ENCODE peak calls at places on chromosomes 5 and 9, in six cellular contexts. One of them, this sample, is unnamed.

GRCh38 chr5:165138261-165138660 is 1632.8 kb downstream of the MAT2B start:
- DNase-seq in left ventricle myocardium inferior: no peak
- DNase-seq in epithelial cell of esophagus: no peak
- DNase-seq in WTC11: no peak
- DNase-seq in activated T-helper 1 cell treated with anti-CD3 and anti-CD28 coated beads, Interleukin-12 subunit alpha, Interleukin-12 subunit beta, Interleukin-2, Interleukin-4 antibody, amounts not matched to agents 30 ng/mL and 10 ng/mL and 1 ng/mL, durations not matched to agents 14 hours and 24 hours and 36 hours: no peak
- DNase-seq in hypothalamus: no peak
- DNase-seq in this sample: no peak

GRCh38 chr5:159403906-159404641 is 73.8 kb upstream of the IL12B start:
- DNase-seq in left ventricle myocardium inferior: no peak
- DNase-seq in epithelial cell of esophagus: no peak
- DNase-seq in WTC11: no peak
- DNase-seq in activated T-helper 1 cell treated with anti-CD3 and anti-CD28 coated beads, Interleukin-12 subunit alpha, Interleukin-12 subunit beta, Interleukin-2, Interleukin-4 antibody, amounts not matched to agents 30 ng/mL and 10 ng/mL and 1 ng/mL, durations not matched to agents 14 hours and 24 hours and 36 hours: no peak
- DNase-seq in hypothalamus: no peak
- DNase-seq in this sample: no peak

GRCh38 chr5:170141636-170142035 is 35.9 kb downstream of the FOXI1 start:
- DNase-seq in left ventricle myocardium inferior: no peak
- DNase-seq in epithelial cell of esophagus: no peak
- DNase-seq in WTC11: no peak
- DNase-seq in activated T-helper 1 cell treated with anti-CD3 and anti-CD28 coated beads, Interleukin-12 subunit alpha, Interleukin-12 subunit beta, Interleukin-2, Interleukin-4 antibody, amounts not matched to agents 30 ng/mL and 10 ng/mL and 1 ng/mL, durations not matched to agents 14 hours and 24 hours and 36 hours: no peak
- DNase-seq in hypothalamus: no peak
- DNase-seq in this sample: no peak

GRCh38 chr9:117021881-117022280 is 334.8 kb downstream of the TRIM32 start:
- DNase-seq in left ventricle myocardium inferior: no peak
- DNase-seq in epithelial cell of esophagus: peak
- DNase-seq in WTC11: no peak
- DNase-seq in activated T-helper 1 cell treated with anti-CD3 and anti-CD28 coated beads, Interleukin-12 subunit alpha, Interleukin-12 subunit beta, Interleukin-2, Interleukin-4 antibody, amounts not matched to agents 30 ng/mL and 10 ng/mL and 1 ng/mL, durations not matched to agents 14 hours and 24 hours and 36 hours: no peak
- DNase-seq in hypothalamus: no peak
- DNase-seq in this sample: no peak

GRCh38 chr5:39253211-39253610 is 33.8 kb upstream of the FYB1 start:
- DNase-seq in left ventricle myocardium inferior: no peak
- DNase-seq in epithelial cell of esophagus: peak
- DNase-seq in WTC11: no peak
- DNase-seq in activated T-helper 1 cell treated with anti-CD3 and anti-CD28 coated beads, Interleukin-12 subunit alpha, Interleukin-12 subunit beta, Interleukin-2, Interleukin-4 antibody, amounts not matched to agents 30 ng/mL and 10 ng/mL and 1 ng/mL, durations not matched to agents 14 hours and 24 hours and 36 hours: no peak
- DNase-seq in hypothalamus: no peak
- DNase-seq in this sample: no peak

GRCh38 chr9:112348257-112348992 is 15.0 kb upstream of the PTBP3 start:
- DNase-seq in left ventricle myocardium inferior: peak
- DNase-seq in epithelial cell of esophagus: peak
- DNase-seq in WTC11: peak
- DNase-seq in activated T-helper 1 cell treated with anti-CD3 and anti-CD28 coated beads, Interleukin-12 subunit alpha, Interleukin-12 subunit beta, Interleukin-2, Interleukin-4 antibody, amounts not matched to agents 30 ng/mL and 10 ng/mL and 1 ng/mL, durations not matched to agents 14 hours and 24 hours and 36 hours: peak
- DNase-seq in hypothalamus: peak
- DNase-seq in this sample: peak

GRCh38 chr5:93870649-93871048 is 129.2 kb upstream of the POU5F2 start:
- DNase-seq in left ventricle myocardium inferior: no peak
- DNase-seq in epithelial cell of esophagus: no peak
- DNase-seq in WTC11: no peak
- DNase-seq in activated T-helper 1 cell treated with anti-CD3 and anti-CD28 coated beads, Interleukin-12 subunit alpha, Interleukin-12 subunit beta, Interleukin-2, Interleukin-4 antibody, amounts not matched to agents 30 ng/mL and 10 ng/mL and 1 ng/mL, durations not matched to agents 14 hours and 24 hours and 36 hours: no peak
- DNase-seq in hypothalamus: no peak
- DNase-seq in this sample: no peak

GRCh38 chr9:136255166-136255538 is 9.5 kb upstream of the QSOX2 start:
- DNase-seq in left ventricle myocardium inferior: no peak
- DNase-seq in epithelial cell of esophagus: peak
- DNase-seq in WTC11: no peak
- DNase-seq in activated T-helper 1 cell treated with anti-CD3 and anti-CD28 coated beads, Interleukin-12 subunit alpha, Interleukin-12 subunit beta, Interleukin-2, Interleukin-4 antibody, amounts not matched to agents 30 ng/mL and 10 ng/mL and 1 ng/mL, durations not matched to agents 14 hours and 24 hours and 36 hours: no peak
- DNase-seq in hypothalamus: no peak
- DNase-seq in this sample: no peak

GRCh38 chr9:105243015-105243686 is 1.3 kb upstream of the SLC44A1 start:
- DNase-seq in left ventricle myocardium inferior: no peak
- DNase-seq in epithelial cell of esophagus: no peak
- DNase-seq in WTC11: no peak
- DNase-seq in activated T-helper 1 cell treated with anti-CD3 and anti-CD28 coated beads, Interleukin-12 subunit alpha, Interleukin-12 subunit beta, Interleukin-2, Interleukin-4 antibody, amounts not matched to agents 30 ng/mL and 10 ng/mL and 1 ng/mL, durations not matched to agents 14 hours and 24 hours and 36 hours: no peak
- DNase-seq in hypothalamus: no peak
- DNase-seq in this sample: no peak

GRCh38 chr9:100064872-100065581 is 33.8 kb downstream of the ERP44 start:
- DNase-seq in left ventricle myocardium inferior: no peak
- DNase-seq in epithelial cell of esophagus: peak
- DNase-seq in WTC11: no peak
- DNase-seq in activated T-helper 1 cell treated with anti-CD3 and anti-CD28 coated beads, Interleukin-12 subunit alpha, Interleukin-12 subunit beta, Interleukin-2, Interleukin-4 antibody, amounts not matched to agents 30 ng/mL and 10 ng/mL and 1 ng/mL, durations not matched to agents 14 hours and 24 hours and 36 hours: no peak
- DNase-seq in hypothalamus: no peak
- DNase-seq in this sample: no peak

GRCh38 chr9:83440641-83441040 is 97.6 kb downstream of the FRMD3 start:
- DNase-seq in left ventricle myocardium inferior: no peak
- DNase-seq in epithelial cell of esophagus: no peak
- DNase-seq in WTC11: no peak
- DNase-seq in activated T-helper 1 cell treated with anti-CD3 and anti-CD28 coated beads, Interleukin-12 subunit alpha, Interleukin-12 subunit beta, Interleukin-2, Interleukin-4 antibody, amounts not matched to agents 30 ng/mL and 10 ng/mL and 1 ng/mL, durations not matched to agents 14 hours and 24 hours and 36 hours: no peak
- DNase-seq in hypothalamus: no peak
- DNase-seq in this sample: no peak

GRCh38 chr5:153901449-153901848 is 137.3 kb downstream of the FAM114A2 start:
- DNase-seq in left ventricle myocardium inferior: no peak
- DNase-seq in epithelial cell of esophagus: peak
- DNase-seq in WTC11: no peak
- DNase-seq in activated T-helper 1 cell treated with anti-CD3 and anti-CD28 coated beads, Interleukin-12 subunit alpha, Interleukin-12 subunit beta, Interleukin-2, Interleukin-4 antibody, amounts not matched to agents 30 ng/mL and 10 ng/mL and 1 ng/mL, durations not matched to agents 14 hours and 24 hours and 36 hours: no peak
- DNase-seq in hypothalamus: no peak
- DNase-seq in this sample: no peak

GRCh38 chr9:93010696-93011095 is 47.8 kb upstream of the SUSD3 start:
- DNase-seq in left ventricle myocardium inferior: no peak
- DNase-seq in epithelial cell of esophagus: no peak
- DNase-seq in WTC11: no peak
- DNase-seq in activated T-helper 1 cell treated with anti-CD3 and anti-CD28 coated beads, Interleukin-12 subunit alpha, Interleukin-12 subunit beta, Interleukin-2, Interleukin-4 antibody, amounts not matched to agents 30 ng/mL and 10 ng/mL and 1 ng/mL, durations not matched to agents 14 hours and 24 hours and 36 hours: no peak
- DNase-seq in hypothalamus: no peak
- DNase-seq in this sample: no peak

GRCh38 chr9:33143241-33143642 is 23.9 kb downstream of the B4GALT1 start:
- DNase-seq in left ventricle myocardium inferior: no peak
- DNase-seq in epithelial cell of esophagus: peak
- DNase-seq in WTC11: no peak
- DNase-seq in activated T-helper 1 cell treated with anti-CD3 and anti-CD28 coated beads, Interleukin-12 subunit alpha, Interleukin-12 subunit beta, Interleukin-2, Interleukin-4 antibody, amounts not matched to agents 30 ng/mL and 10 ng/mL and 1 ng/mL, durations not matched to agents 14 hours and 24 hours and 36 hours: no peak
- DNase-seq in hypothalamus: no peak
- DNase-seq in this sample: no peak

GRCh38 chr9:133453651-133454050 is 6.1 kb upstream of the CACFD1 start:
- DNase-seq in left ventricle myocardium inferior: no peak
- DNase-seq in epithelial cell of esophagus: no peak
- DNase-seq in WTC11: no peak
- DNase-seq in activated T-helper 1 cell treated with anti-CD3 and anti-CD28 coated beads, Interleukin-12 subunit alpha, Interleukin-12 subunit beta, Interleukin-2, Interleukin-4 antibody, amounts not matched to agents 30 ng/mL and 10 ng/mL and 1 ng/mL, durations not matched to agents 14 hours and 24 hours and 36 hours: no peak
- DNase-seq in hypothalamus: no peak
- DNase-seq in this sample: no peak

GRCh38 chr5:170195876-170196275 is 36.9 kb upstream of the C5orf58 start:
- DNase-seq in left ventricle myocardium inferior: no peak
- DNase-seq in epithelial cell of esophagus: no peak
- DNase-seq in WTC11: no peak
- DNase-seq in activated T-helper 1 cell treated with anti-CD3 and anti-CD28 coated beads, Interleukin-12 subunit alpha, Interleukin-12 subunit beta, Interleukin-2, Interleukin-4 antibody, amounts not matched to agents 30 ng/mL and 10 ng/mL and 1 ng/mL, durations not matched to agents 14 hours and 24 hours and 36 hours: no peak
- DNase-seq in hypothalamus: no peak
- DNase-seq in this sample: no peak

GRCh38 chr5:126483156-126483555 is 59.9 kb downstream of the GRAMD2B start:
- DNase-seq in left ventricle myocardium inferior: no peak
- DNase-seq in epithelial cell of esophagus: peak
- DNase-seq in WTC11: no peak
- DNase-seq in activated T-helper 1 cell treated with anti-CD3 and anti-CD28 coated beads, Interleukin-12 subunit alpha, Interleukin-12 subunit beta, Interleukin-2, Interleukin-4 antibody, amounts not matched to agents 30 ng/mL and 10 ng/mL and 1 ng/mL, durations not matched to agents 14 hours and 24 hours and 36 hours: no peak
- DNase-seq in hypothalamus: no peak
- DNase-seq in this sample: no peak

GRCh38 chr9:4114569-4115505 is 185.0 kb downstream of the GLIS3 start:
- DNase-seq in left ventricle myocardium inferior: no peak
- DNase-seq in epithelial cell of esophagus: no peak
- DNase-seq in WTC11: no peak
- DNase-seq in activated T-helper 1 cell treated with anti-CD3 and anti-CD28 coated beads, Interleukin-12 subunit alpha, Interleukin-12 subunit beta, Interleukin-2, Interleukin-4 antibody, amounts not matched to agents 30 ng/mL and 10 ng/mL and 1 ng/mL, durations not matched to agents 14 hours and 24 hours and 36 hours: no peak
- DNase-seq in hypothalamus: no peak
- DNase-seq in this sample: no peak

GRCh38 chr5:172910828-172911627 is 48.2 kb upstream of the RPL26L1 start:
- DNase-seq in left ventricle myocardium inferior: peak
- DNase-seq in epithelial cell of esophagus: no peak
- DNase-seq in WTC11: peak
- DNase-seq in activated T-helper 1 cell treated with anti-CD3 and anti-CD28 coated beads, Interleukin-12 subunit alpha, Interleukin-12 subunit beta, Interleukin-2, Interleukin-4 antibody, amounts not matched to agents 30 ng/mL and 10 ng/mL and 1 ng/mL, durations not matched to agents 14 hours and 24 hours and 36 hours: no peak
- DNase-seq in hypothalamus: no peak
- DNase-seq in this sample: no peak

GRCh38 chr9:137380171-137380570 is 42.8 kb downstream of the EXD3 start:
- DNase-seq in left ventricle myocardium inferior: no peak
- DNase-seq in epithelial cell of esophagus: no peak
- DNase-seq in WTC11: no peak
- DNase-seq in activated T-helper 1 cell treated with anti-CD3 and anti-CD28 coated beads, Interleukin-12 subunit alpha, Interleukin-12 subunit beta, Interleukin-2, Interleukin-4 antibody, amounts not matched to agents 30 ng/mL and 10 ng/mL and 1 ng/mL, durations not matched to agents 14 hours and 24 hours and 36 hours: no peak
- DNase-seq in hypothalamus: no peak
- DNase-seq in this sample: no peak

GRCh38 chr5:171420429-171421231 is 1.2 kb downstream of the FGF18 start:
- DNase-seq in left ventricle myocardium inferior: peak
- DNase-seq in epithelial cell of esophagus: peak
- DNase-seq in WTC11: peak
- DNase-seq in activated T-helper 1 cell treated with anti-CD3 and anti-CD28 coated beads, Interleukin-12 subunit alpha, Interleukin-12 subunit beta, Interleukin-2, Interleukin-4 antibody, amounts not matched to agents 30 ng/mL and 10 ng/mL and 1 ng/mL, durations not matched to agents 14 hours and 24 hours and 36 hours: no peak
- DNase-seq in hypothalamus: no peak
- DNase-seq in this sample: no peak

GRCh38 chr9:114643001-114643400 is 14.6 kb downstream of the TEX53 start:
- DNase-seq in left ventricle myocardium inferior: no peak
- DNase-seq in epithelial cell of esophagus: no peak
- DNase-seq in WTC11: no peak
- DNase-seq in activated T-helper 1 cell treated with anti-CD3 and anti-CD28 coated beads, Interleukin-12 subunit alpha, Interleukin-12 subunit beta, Interleukin-2, Interleukin-4 antibody, amounts not matched to agents 30 ng/mL and 10 ng/mL and 1 ng/mL, durations not matched to agents 14 hours and 24 hours and 36 hours: no peak
- DNase-seq in hypothalamus: no peak
- DNase-seq in this sample: no peak

GRCh38 chr9:77943053-77943452 is 88.6 kb downstream of the GNAQ start:
- DNase-seq in left ventricle myocardium inferior: no peak
- DNase-seq in epithelial cell of esophagus: no peak
- DNase-seq in WTC11: no peak
- DNase-seq in activated T-helper 1 cell treated with anti-CD3 and anti-CD28 coated beads, Interleukin-12 subunit alpha, Interleukin-12 subunit beta, Interleukin-2, Interleukin-4 antibody, amounts not matched to agents 30 ng/mL and 10 ng/mL and 1 ng/mL, durations not matched to agents 14 hours and 24 hours and 36 hours: no peak
- DNase-seq in hypothalamus: no peak
- DNase-seq in this sample: no peak

GRCh38 chr5:170265527-170265926 is 32.0 kb downstream of the LCP2 start:
- DNase-seq in left ventricle myocardium inferior: peak
- DNase-seq in epithelial cell of esophagus: no peak
- DNase-seq in WTC11: no peak
- DNase-seq in activated T-helper 1 cell treated with anti-CD3 and anti-CD28 coated beads, Interleukin-12 subunit alpha, Interleukin-12 subunit beta, Interleukin-2, Interleukin-4 antibody, amounts not matched to agents 30 ng/mL and 10 ng/mL and 1 ng/mL, durations not matched to agents 14 hours and 24 hours and 36 hours: no peak
- DNase-seq in hypothalamus: no peak
- DNase-seq in this sample: no peak

GRCh38 chr5:9653811-9654210 is 23.7 kb upstream of the TAS2R1 start:
- DNase-seq in left ventricle myocardium inferior: peak
- DNase-seq in epithelial cell of esophagus: peak
- DNase-seq in WTC11: no peak
- DNase-seq in activated T-helper 1 cell treated with anti-CD3 and anti-CD28 coated beads, Interleukin-12 subunit alpha, Interleukin-12 subunit beta, Interleukin-2, Interleukin-4 antibody, amounts not matched to agents 30 ng/mL and 10 ng/mL and 1 ng/mL, durations not matched to agents 14 hours and 24 hours and 36 hours: no peak
- DNase-seq in hypothalamus: no peak
- DNase-seq in this sample: no peak

GRCh38 chr9:123081824-123082223 is 48.4 kb downstream of the GPR21 start:
- DNase-seq in left ventricle myocardium inferior: no peak
- DNase-seq in epithelial cell of esophagus: peak
- DNase-seq in WTC11: no peak
- DNase-seq in activated T-helper 1 cell treated with anti-CD3 and anti-CD28 coated beads, Interleukin-12 subunit alpha, Interleukin-12 subunit beta, Interleukin-2, Interleukin-4 antibody, amounts not matched to agents 30 ng/mL and 10 ng/mL and 1 ng/mL, durations not matched to agents 14 hours and 24 hours and 36 hours: no peak
- DNase-seq in hypothalamus: no peak
- DNase-seq in this sample: no peak

GRCh38 chr5:81842795-81843377 is 92.0 kb upstream of the SSBP2 start:
- DNase-seq in left ventricle myocardium inferior: no peak
- DNase-seq in epithelial cell of esophagus: peak
- DNase-seq in WTC11: no peak
- DNase-seq in activated T-helper 1 cell treated with anti-CD3 and anti-CD28 coated beads, Interleukin-12 subunit alpha, Interleukin-12 subunit beta, Interleukin-2, Interleukin-4 antibody, amounts not matched to agents 30 ng/mL and 10 ng/mL and 1 ng/mL, durations not matched to agents 14 hours and 24 hours and 36 hours: no peak
- DNase-seq in hypothalamus: no peak
- DNase-seq in this sample: no peak

GRCh38 chr5:67465556-67466206 is 269.1 kb upstream of the CD180 start:
- DNase-seq in left ventricle myocardium inferior: no peak
- DNase-seq in epithelial cell of esophagus: no peak
- DNase-seq in WTC11: no peak
- DNase-seq in activated T-helper 1 cell treated with anti-CD3 and anti-CD28 coated beads, Interleukin-12 subunit alpha, Interleukin-12 subunit beta, Interleukin-2, Interleukin-4 antibody, amounts not matched to agents 30 ng/mL and 10 ng/mL and 1 ng/mL, durations not matched to agents 14 hours and 24 hours and 36 hours: no peak
- DNase-seq in hypothalamus: no peak
- DNase-seq in this sample: no peak

GRCh38 chr5:140312067-140312790 is 9.3 kb upstream of the PFDN1 start:
- DNase-seq in left ventricle myocardium inferior: no peak
- DNase-seq in epithelial cell of esophagus: peak
- DNase-seq in WTC11: no peak
- DNase-seq in activated T-helper 1 cell treated with anti-CD3 and anti-CD28 coated beads, Interleukin-12 subunit alpha, Interleukin-12 subunit beta, Interleukin-2, Interleukin-4 antibody, amounts not matched to agents 30 ng/mL and 10 ng/mL and 1 ng/mL, durations not matched to agents 14 hours and 24 hours and 36 hours: no peak
- DNase-seq in hypothalamus: no peak
- DNase-seq in this sample: no peak

GRCh38 chr5:166370928-166371690 is 1920.3 kb upstream of the WWC1 start:
- DNase-seq in left ventricle myocardium inferior: no peak
- DNase-seq in epithelial cell of esophagus: no peak
- DNase-seq in WTC11: no peak
- DNase-seq in activated T-helper 1 cell treated with anti-CD3 and anti-CD28 coated beads, Interleukin-12 subunit alpha, Interleukin-12 subunit beta, Interleukin-2, Interleukin-4 antibody, amounts not matched to agents 30 ng/mL and 10 ng/mL and 1 ng/mL, durations not matched to agents 14 hours and 24 hours and 36 hours: no peak
- DNase-seq in hypothalamus: no peak
- DNase-seq in this sample: no peak

GRCh38 chr5:32319392-32319791 is 6.7 kb upstream of the MTMR12 start:
- DNase-seq in left ventricle myocardium inferior: no peak
- DNase-seq in epithelial cell of esophagus: no peak
- DNase-seq in WTC11: peak
- DNase-seq in activated T-helper 1 cell treated with anti-CD3 and anti-CD28 coated beads, Interleukin-12 subunit alpha, Interleukin-12 subunit beta, Interleukin-2, Interleukin-4 antibody, amounts not matched to agents 30 ng/mL and 10 ng/mL and 1 ng/mL, durations not matched to agents 14 hours and 24 hours and 36 hours: no peak
- DNase-seq in hypothalamus: no peak
- DNase-seq in this sample: no peak

GRCh38 chr5:76479973-76480667 is 77.0 kb downstream of the IQGAP2 start:
- DNase-seq in left ventricle myocardium inferior: no peak
- DNase-seq in epithelial cell of esophagus: no peak
- DNase-seq in WTC11: no peak
- DNase-seq in activated T-helper 1 cell treated with anti-CD3 and anti-CD28 coated beads, Interleukin-12 subunit alpha, Interleukin-12 subunit beta, Interleukin-2, Interleukin-4 antibody, amounts not matched to agents 30 ng/mL and 10 ng/mL and 1 ng/mL, durations not matched to agents 14 hours and 24 hours and 36 hours: no peak
- DNase-seq in hypothalamus: no peak
- DNase-seq in this sample: no peak

GRCh38 chr9:5186416-5187169 is 1.2 kb upstream of the INSL6 start:
- DNase-seq in left ventricle myocardium inferior: no peak
- DNase-seq in epithelial cell of esophagus: peak
- DNase-seq in WTC11: peak
- DNase-seq in activated T-helper 1 cell treated with anti-CD3 and anti-CD28 coated beads, Interleukin-12 subunit alpha, Interleukin-12 subunit beta, Interleukin-2, Interleukin-4 antibody, amounts not matched to agents 30 ng/mL and 10 ng/mL and 1 ng/mL, durations not matched to agents 14 hours and 24 hours and 36 hours: peak
- DNase-seq in hypothalamus: no peak
- DNase-seq in this sample: peak

This sample was measured in activated naive CD8-positive, alpha-beta T cell treated with anti-CD3 and anti-CD28 coated beads for 36 hours.